ENCODE peak calls at places on chromosomes 11 and 22, in eight cellular contexts. T, P, A, S, W, R, O and L are unnamed samples.
A peak's percentile ranks its signal among the peaks of the same experiment; 100 is the strongest.

GRCh38 chr11:4887591-4887990 is 5.9 kb downstream of the OR51T1 start:
- DNase-seq in T (no peak), P (no peak), A (peak; percentile 75), S (no peak), W (no peak), R (no peak), O (no peak), L (no peak)

GRCh38 chr11:72989727-72990126 is 152.4 kb downstream of the FCHSD2 start:
- DNase-seq in T (peak; percentile 73), P (no peak), A (peak; percentile 62), S (no peak), W (no peak), R (no peak), O (no peak), L (peak; percentile 37)

GRCh38 chr22:45537734-45538181 is 35.1 kb downstream of the FBLN1 start:
- DNase-seq in T (peak; percentile 51), P (peak; percentile 74), A (peak; percentile 80), S (no peak), W (no peak), R (peak; percentile 46), O (no peak), L (peak; percentile 90)

GRCh38 chr11:41954034-41954433 is 494.6 kb upstream of the LRRC4C start:
- DNase-seq in T (peak; percentile 65), P (no peak), A (peak; percentile 39), S (no peak), W (no peak), R (no peak), O (no peak), L (no peak)

GRCh38 chr11:112174789-112175595 is at the start of gene BCO2:
- DNase-seq in T (peak; percentile 87), P (peak; percentile 90), A (peak; percentile 88), S (peak; percentile 52), W (peak; percentile 83), R (peak; percentile 84), O (no peak), L (peak; percentile 61)

GRCh38 chr11:69359735-69360470 is 65.9 kb downstream of the MYEOV start:
- DNase-seq in T (peak; percentile 64), P (no peak), A (peak; percentile 58), S (no peak), W (no peak), R (no peak), O (no peak), L (peak; percentile 67)

GRCh38 chr22:49780992-49781782 is 46.5 kb downstream of the BRD1 start:
- DNase-seq in T (no peak), P (no peak), A (no peak), S (no peak), W (peak; percentile 28), R (peak; percentile 12), O (no peak), L (no peak)

GRCh38 chr11:93614111-93614784 is 47.2 kb upstream of the CEP295 start:
- DNase-seq in T (no peak), P (no peak), A (no peak), S (peak; percentile 9), W (no peak), R (no peak), O (no peak), L (peak; percentile 2)

GRCh38 chr11:90846628-90847027 is 623.8 kb upstream of the CHORDC1 start:
- DNase-seq in T (no peak), P (no peak), A (no peak), S (no peak), W (no peak), R (no peak), O (no peak), L (no peak)

GRCh38 chr11:45321669-45322068 is 35.5 kb upstream of the SYT13 start:
- DNase-seq in T (no peak), P (no peak), A (no peak), S (no peak), W (no peak), R (no peak), O (no peak), L (no peak)

GRCh38 chr11:104852811-104853210 is 45.4 kb downstream of the CASP12 start:
- DNase-seq in T (no peak), P (no peak), A (no peak), S (no peak), W (no peak), R (no peak), O (no peak), L (peak; percentile 20)

GRCh38 chr11:61587951-61588695 is 7.2 kb upstream of the SYT7 start:
- DNase-seq in T (no peak), P (peak; percentile 72), A (no peak), S (peak; percentile 12), W (peak; percentile 72), R (peak; percentile 72), O (no peak), L (no peak)

GRCh38 chr11:116946414-116946813 is 109.0 kb upstream of the APOA1 start:
- DNase-seq in T (peak; percentile 46), P (no peak), A (no peak), S (no peak), W (no peak), R (no peak), O (no peak), L (peak; percentile 24)

GRCh38 chr22:50525991-50526848 is 822 bp upstream of the SCO2 start:
- DNase-seq in T (peak; percentile 79), P (peak; percentile 87), A (peak; percentile 82), S (peak; percentile 93), W (peak; percentile 89), R (peak; percentile 85), O (no peak), L (peak; percentile 61)

GRCh38 chr11:112670806-112671570 is 290.2 kb upstream of the NCAM1 start:
- DNase-seq in T (no peak), P (no peak), A (no peak), S (no peak), W (no peak), R (no peak), O (no peak), L (no peak)

GRCh38 chr11:92439133-92439532 is 214.5 kb downstream of the FAT3 start:
- DNase-seq in T (no peak), P (no peak), A (no peak), S (no peak), W (no peak), R (no peak), O (no peak), L (no peak)

GRCh38 chr11:17845431-17845881 is 110.9 kb downstream of the KCNC1 start:
- DNase-seq in T (peak; percentile 66), P (peak; percentile 28), A (peak; percentile 56), S (no peak), W (no peak), R (no peak), O (no peak), L (peak; percentile 62)

GRCh38 chr22:36052505-36052941 is 23.9 kb upstream of the RBFOX2 start:
- DNase-seq in T (peak; percentile 38), P (no peak), A (peak; percentile 15), S (peak; percentile 18), W (no peak), R (no peak), O (no peak), L (peak; percentile 48)

GRCh38 chr11:103870821-103871309 is 165.6 kb upstream of the DDI1 start:
- DNase-seq in T (peak; percentile 27), P (peak; percentile 66), A (peak; percentile 45), S (no peak), W (peak; percentile 57), R (peak; percentile 48), O (no peak), L (no peak)

GRCh38 chr22:24952837-24953293 is 349 bp downstream of the KIAA1671 start:
- DNase-seq in T (peak; percentile 72), P (peak; percentile 66), A (peak; percentile 66), S (no peak), W (peak; percentile 76), R (peak; percentile 41), O (no peak), L (peak; percentile 15)

GRCh38 chr11:71504526-71504925 is 22.5 kb upstream of the KRTAP5-7 start:
- DNase-seq in T (no peak), P (no peak), A (no peak), S (no peak), W (no peak), R (no peak), O (no peak), L (no peak)

GRCh38 chr11:117871784-117872183 is 4.7 kb downstream of the FXYD6 start:
- DNase-seq in T (no peak), P (no peak), A (no peak), S (no peak), W (no peak), R (no peak), O (no peak), L (no peak)

GRCh38 chr11:12266943-12267342 is 110.4 kb upstream of the PARVA start:
- DNase-seq in T (no peak), P (no peak), A (no peak), S (no peak), W (no peak), R (no peak), O (no peak), L (no peak)
- TF ChIP-seq CTCF in T (no peak), P (no peak), A (no peak), S (no peak), W (no peak), R (no peak), O (no peak), L (no peak)

DNA sequence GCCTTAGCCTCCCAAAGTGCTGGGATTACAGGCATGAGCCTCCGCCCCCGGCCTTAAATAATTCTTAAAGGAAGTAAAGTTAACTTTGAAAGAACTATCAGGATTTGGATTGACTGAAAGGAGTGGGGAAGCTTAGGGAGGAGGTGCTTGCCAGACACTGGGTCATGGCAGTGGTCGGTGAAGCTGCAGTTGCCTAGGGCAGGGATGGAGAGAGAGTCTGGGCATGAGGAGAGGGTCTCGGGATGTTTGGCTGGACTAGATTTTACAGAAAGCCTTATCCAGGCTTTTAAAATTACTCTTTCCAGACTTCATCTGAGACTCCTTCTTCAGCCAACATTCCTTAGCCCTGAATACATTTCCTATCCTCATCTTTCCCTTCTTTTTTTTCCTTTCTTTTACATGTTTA is 520 bp upstream of the NNMT start:
- DNase-seq in T (no peak), P (no peak), A (no peak), S (no peak), W (no peak), R (no peak), O (no peak), L (no peak)
- H3K4me3 ChIP-seq in T (peak overlapping the region; percentile 96), P (peak overlapping the region; percentile 51), A (peak overlapping the region; percentile 69), S (no peak overlapping the region), W (peak overlapping the region; percentile 53), R (peak overlapping the region; percentile 61), O (no peak overlapping the region), L (peak overlapping the region; percentile 69)

GRCh38 chr22:21943571-21944448 is 8.8 kb downstream of the PPM1F start:
- DNase-seq in T (no peak), P (no peak), A (no peak), S (no peak), W (no peak), R (no peak), O (no peak), L (no peak)
- TF ChIP-seq CTCF in T (no peak), P (no peak), A (no peak), S (no peak), W (no peak), R (no peak), O (no peak), L (no peak)

DNA sequence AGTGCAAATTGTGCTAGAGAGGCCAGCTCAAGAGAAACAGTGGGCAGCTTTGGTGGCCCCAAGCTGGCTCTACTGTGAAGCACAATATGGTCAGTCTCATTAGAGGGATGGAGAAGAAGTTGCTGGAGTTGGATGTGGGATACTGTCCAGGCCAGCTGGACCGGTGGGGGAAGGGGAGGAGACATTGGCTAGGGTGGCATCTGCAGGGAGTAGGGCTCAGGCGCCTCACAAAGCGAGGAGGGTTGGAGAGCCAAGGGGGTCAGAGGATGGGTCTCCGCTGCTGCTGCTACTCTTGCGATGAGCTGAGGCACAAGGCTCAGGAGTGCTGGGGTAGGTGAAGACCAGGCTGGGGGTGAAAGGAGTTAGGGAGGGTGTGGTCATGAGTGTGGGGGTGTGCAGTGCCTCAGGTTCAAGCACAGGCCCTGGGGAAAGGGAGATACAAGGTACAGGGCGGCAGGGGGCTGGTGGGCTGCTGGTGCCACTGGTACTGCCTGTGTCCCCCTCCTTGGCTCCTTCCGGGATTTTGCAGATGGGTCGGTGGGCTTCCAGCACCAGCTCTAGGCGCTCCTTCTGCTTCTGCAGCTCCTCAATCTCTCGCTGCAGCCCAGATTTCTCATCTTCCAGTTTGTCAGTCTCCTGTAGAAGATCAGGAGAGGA is 2.3 kb downstream of the CCDC85B start:
- DNase-seq in T (no peak), P (peak; percentile 35), A (no peak), S (no peak), W (peak; percentile 38), R (no peak), O (no peak), L (no peak)
- H3K4me3 ChIP-seq in T (peak overlapping the region; percentile 74), P (peak overlapping the region; percentile 98), A (peak overlapping the region; percentile 69), S (peak overlapping the region; percentile 73), W (peak overlapping the region; percentile 88), R (peak overlapping the region; percentile 81), O (no peak overlapping the region), L (peak overlapping the region; percentile 66)